ENCODE peak calls at places on chromosomes 2 and 18, in seven cellular contexts. Z is testis, F is PC-9, L is sigmoid colon, Y is heart left ventricle, M is neuronal stem cell, C is brain microvascular endothelial cell. S is an unnamed sample.

GRCh38 chr2:208064220-208064951 is 39.1 kb upstream of the PLEKHM3 start:
- DNase-seq in M (no peak), F (peak; percentile 68), Z (no peak), Y (no peak), C (peak; percentile 92), L (no peak), S (no peak)

GRCh38 chr2:148162860-148163259 is 142.0 kb downstream of the MBD5 start:
- DNase-seq in F (no peak), L (no peak), Z (no peak), M (no peak), C (no peak), Y (no peak), S (no peak)

GRCh38 chr2:13046557-13047165 is 329.9 kb downstream of the TRIB2 start:
- DNase-seq in M (no peak), F (no peak), Y (no peak), C (no peak), L (no peak), Z (no peak), S (no peak)

GRCh38 chr2:96386470-96386869 is 50.9 kb downstream of the NCAPH start:
- DNase-seq in M (no peak), Y (no peak), C (no peak), Z (no peak), F (no peak), L (no peak), S (no peak)

GRCh38 chr2:288002-288742 is at the start of gene ALKAL2:
- DNase-seq in Z (no peak), L (no peak), Y (no peak), F (no peak), M (no peak), C (no peak), S (no peak)

GRCh38 chr2:120963997-120964396 is 228.3 kb downstream of the GLI2 start:
- DNase-seq in F (no peak), L (no peak), M (no peak), Y (no peak), Z (no peak), C (no peak), S (no peak)

GRCh38 chr2:241814571-241815476 is 5.8 kb downstream of the NEU4 start:
- DNase-seq in F (no peak), L (peak; percentile 33), M (no peak), Y (peak; percentile 19), Z (no peak), C (no peak), S (no peak)

GRCh38 chr2:151162185-151162584 is 99.5 kb downstream of the RBM43 start:
- DNase-seq in Y (no peak), C (peak; percentile 54), M (no peak), F (no peak), L (no peak), Z (no peak), S (no peak)

GRCh38 chr2:170818294-170819104 is 1.8 kb downstream of the GAD1 start:
- DNase-seq in C (no peak), Y (no peak), Z (no peak), M (peak; percentile 23), L (no peak), F (no peak), S (no peak)

GRCh38 chr2:69453475-69454129 is 16.4 kb upstream of the NFU1 start:
- DNase-seq in L (no peak), M (no peak), F (no peak), Y (no peak), Z (no peak), C (no peak), S (no peak)

GRCh38 chr2:60735496-60736250 is 20.4 kb upstream of the PAPOLG start:
- DNase-seq in F (no peak), L (no peak), M (peak; percentile 8), Y (no peak), Z (peak; percentile 27), C (no peak), S (no peak)

GRCh38 chr2:202039278-202040100 is 5.8 kb downstream of the FZD7 start:
- DNase-seq in Z (no peak), L (no peak), M (no peak), C (no peak), Y (no peak), F (no peak), S (no peak)

GRCh38 chr2:152222975-152223638 is 47.5 kb upstream of the STAM2 start:
- DNase-seq in M (no peak), Y (peak; percentile 52), Z (peak; percentile 61), L (peak; percentile 71), F (no peak), C (peak; percentile 84), S (no peak)

GRCh38 chr2:89841476-89841840 is 1150.0 kb downstream of the RPIA start:
- DNase-seq in Z (no peak), C (no peak), M (no peak), L (no peak), F (no peak), Y (no peak), S (peak; percentile 86)

GRCh38 chr2:217794133-217794986 is 208.4 kb downstream of the TNS1 start:
- DNase-seq in C (no peak), M (no peak), Y (no peak), L (peak; percentile 60), F (no peak), Z (no peak), S (peak; percentile 88)

GRCh38 chr2:28225472-28225915 is 167.2 kb upstream of the FOSL2 start:
- DNase-seq in Z (no peak), C (no peak), M (no peak), Y (no peak), L (no peak), F (peak; percentile 42), S (no peak)

GRCh38 chr2:174368691-174369090 is 26.8 kb upstream of the SCRN3 start:
- DNase-seq in F (no peak), Y (no peak), L (no peak), M (no peak), Z (no peak), C (no peak), S (no peak)

GRCh38 chr2:33522571-33522970 is 46.1 kb downstream of the RASGRP3 start:
- DNase-seq in F (no peak), Y (no peak), M (no peak), C (no peak), L (no peak), Z (no peak), S (peak; percentile 29)

GRCh38 chr2:16475581-16475980 is 190.1 kb downstream of the CYRIA start:
- DNase-seq in C (no peak), F (no peak), L (no peak), Z (no peak), Y (no peak), M (no peak), S (no peak)

GRCh38 chr2:217948341-217948791 is 54.4 kb downstream of the TNS1 start:
- DNase-seq in M (no peak), Y (no peak), L (peak; percentile 56), C (no peak), Z (no peak), F (no peak), S (no peak)

GRCh38 chr2:7567646-7568045 is 650.4 kb downstream of the RNF144A start:
- DNase-seq in Y (no peak), F (no peak), C (no peak), L (no peak), Z (no peak), M (no peak), S (no peak)

GRCh38 chr18:62420151-62420512 is 95.0 kb downstream of the TNFRSF11A start:
- DNase-seq in Y (no peak), F (no peak), Z (no peak), C (peak; percentile 26), L (no peak), M (no peak), S (no peak)
- H3K4me3 ChIP-seq in Y (no peak overlapping the region), F (peak overlapping the region; percentile 34), Z (no peak overlapping the region), C (no peak overlapping the region), L (no peak overlapping the region), M (no peak overlapping the region), S (no peak overlapping the region)

DNA sequence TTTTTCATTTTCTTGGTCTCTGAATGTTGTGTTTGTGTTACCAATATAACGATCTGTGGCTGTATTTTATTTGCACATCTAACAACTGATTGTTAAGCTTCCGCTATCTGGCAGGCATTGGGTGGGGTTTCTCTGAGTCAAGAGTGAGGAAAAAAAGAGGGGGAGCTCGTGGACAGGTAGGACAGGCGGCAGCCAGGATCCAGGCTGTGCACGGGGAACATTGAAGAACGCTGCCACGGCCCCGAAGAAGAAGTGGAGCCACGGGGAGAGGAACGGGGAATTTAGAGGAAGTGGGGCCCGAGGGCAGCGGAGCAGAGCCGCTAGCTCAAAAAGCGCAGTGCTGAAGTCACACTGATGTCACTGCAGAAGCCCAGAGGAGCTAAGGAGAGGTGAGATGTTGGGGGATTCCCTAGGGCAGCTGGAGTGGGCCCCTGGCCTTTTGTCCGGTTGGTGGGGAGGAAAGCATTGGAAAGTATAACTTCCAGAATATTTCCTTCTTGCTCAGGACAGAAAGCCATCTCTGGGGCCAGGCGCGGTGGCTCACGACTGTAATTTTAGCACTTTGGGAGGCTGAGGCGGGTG is 20.9 kb upstream of the DNMT3A start:
- DNase-seq in Z (no peak), M (no peak), L (peak; percentile 79), Y (no peak), C (no peak), F (no peak), S (no peak)
- H3K4me3 ChIP-seq in Z (peak overlapping the region; percentile 40), M (no peak overlapping the region), L (peak overlapping the region; percentile 42), Y (peak overlapping the region; percentile 34), C (peak overlapping the region; percentile 43), F (peak overlapping the region; percentile 55), S (peak overlapping the region; percentile 58)

DNA sequence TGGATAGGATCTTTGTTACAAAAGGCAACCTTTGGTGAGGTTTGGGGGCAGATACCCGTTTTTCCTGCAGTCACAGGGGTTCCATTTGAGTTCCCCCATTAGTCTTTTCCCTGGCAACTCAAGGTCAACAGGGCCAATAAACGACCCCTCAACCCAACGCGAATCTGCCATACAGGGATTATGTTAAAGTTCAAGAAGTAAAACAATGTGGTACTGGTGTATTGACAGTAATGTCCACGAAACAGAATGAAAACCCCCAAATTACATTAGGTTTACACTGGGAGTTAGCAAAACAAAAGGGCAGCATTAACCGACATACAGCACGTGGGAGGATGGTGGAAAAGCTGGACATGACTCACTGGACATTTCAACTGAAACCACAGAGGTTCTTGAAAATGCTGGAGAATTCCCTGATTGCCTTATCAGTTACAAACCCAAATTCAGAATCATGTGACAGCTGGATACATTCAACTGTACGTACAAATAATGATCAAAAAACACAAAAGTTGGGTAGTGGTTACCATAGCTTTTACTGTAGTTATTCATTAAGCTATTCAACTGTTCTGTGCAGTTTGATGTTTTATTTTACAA is 4.9 kb upstream of the IMP4 start:
- DNase-seq in C (peak; percentile 81), M (no peak), L (no peak), Z (no peak), Y (no peak), F (no peak), S (no peak)
- H3K4me3 ChIP-seq in C (peak overlapping the region; percentile 60), M (peak overlapping the region; percentile 54), L (no peak overlapping the region), Z (no peak overlapping the region), Y (peak overlapping the region; percentile 20), F (peak overlapping the region; percentile 64), S (no peak overlapping the region)

DNA sequence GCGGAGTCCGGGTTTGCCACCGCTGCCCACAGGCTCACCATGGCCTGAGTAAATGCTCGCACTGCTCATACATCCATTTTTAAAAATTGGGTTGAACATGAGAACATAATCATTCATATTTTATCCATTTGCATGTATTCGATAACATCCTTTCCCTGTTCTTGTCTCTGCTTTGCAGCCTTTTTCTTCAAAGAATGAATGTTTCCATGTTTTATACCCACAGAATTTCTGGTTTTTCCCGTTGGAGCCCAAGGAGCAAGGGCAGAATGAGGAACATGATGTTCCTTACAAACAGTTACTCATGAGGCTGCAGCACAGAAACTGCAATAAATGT is 146.5 kb downstream of the CCDC74A start:
- DNase-seq in F (no peak), Z (no peak), C (no peak), L (no peak), M (no peak), Y (no peak), S (no peak)
- H3K4me3 ChIP-seq in F (no peak overlapping the region), Z (peak overlapping the region; percentile 43), C (peak overlapping the region; percentile 39), L (no peak overlapping the region), M (no peak overlapping the region), Y (peak overlapping the region; percentile 41), S (peak overlapping the region; percentile 44)

GRCh38 chr2:73970268-73970803 is 14.4 kb upstream of the TET3 start:
- DNase-seq in F (no peak), Z (no peak), C (no peak), M (no peak), Y (no peak), L (no peak), S (no peak)
- H3K4me3 ChIP-seq in F (no peak overlapping the region), Z (no peak overlapping the region), C (no peak overlapping the region), M (no peak overlapping the region), Y (no peak overlapping the region), L (no peak overlapping the region), S (no peak overlapping the region)